ENCODE peak calls at places on chromosomes 12 and 14, in seven cellular contexts. One of them, this sample, is unnamed.

GRCh38 chr12:100481021-100481420 is 7.4 kb downstream of the NR1H4 start:
- DNase-seq in left ventricle myocardium inferior: no peak
- DNase-seq in PC-3: peak; percentile 9
- DNase-seq in MCF 10A: no peak
- DNase-seq in nucleus accumbens: no peak
- DNase-seq in NCI-H2029: no peak
- DNase-seq in astrocyte of the spinal cord: no peak
- DNase-seq in this sample: no peak

GRCh38 chr12:91851741-91852477 is 293.7 kb downstream of the BTG1 start:
- DNase-seq in PC-3: no peak
- DNase-seq in left ventricle myocardium inferior: no peak
- DNase-seq in MCF 10A: no peak
- DNase-seq in NCI-H2029: no peak
- DNase-seq in astrocyte of the spinal cord: no peak
- DNase-seq in nucleus accumbens: no peak
- DNase-seq in this sample: no peak

GRCh38 chr14:33402604-33403003 is 463.9 kb downstream of the NPAS3 start:
- DNase-seq in left ventricle myocardium inferior: peak; percentile 25
- DNase-seq in astrocyte of the spinal cord: no peak
- DNase-seq in NCI-H2029: peak; percentile 85
- DNase-seq in nucleus accumbens: no peak
- DNase-seq in MCF 10A: no peak
- DNase-seq in PC-3: no peak
- DNase-seq in this sample: no peak

GRCh38 chr12:72057330-72057911 is 118.8 kb downstream of the TPH2 start:
- DNase-seq in NCI-H2029: no peak
- DNase-seq in PC-3: no peak
- DNase-seq in nucleus accumbens: no peak
- DNase-seq in MCF 10A: peak; percentile 36
- DNase-seq in left ventricle myocardium inferior: no peak
- DNase-seq in astrocyte of the spinal cord: peak; percentile 1
- DNase-seq in this sample: no peak

GRCh38 chr14:96297999-96298398 is 42.0 kb downstream of the BDKRB1 start:
- DNase-seq in astrocyte of the spinal cord: no peak
- DNase-seq in NCI-H2029: no peak
- DNase-seq in PC-3: no peak
- DNase-seq in nucleus accumbens: no peak
- DNase-seq in MCF 10A: no peak
- DNase-seq in left ventricle myocardium inferior: no peak
- DNase-seq in this sample: no peak

GRCh38 chr12:45289245-45290217 is 73.6 kb downstream of the ANO6 start:
- DNase-seq in nucleus accumbens: no peak
- DNase-seq in PC-3: no peak
- DNase-seq in astrocyte of the spinal cord: no peak
- DNase-seq in left ventricle myocardium inferior: no peak
- DNase-seq in NCI-H2029: no peak
- DNase-seq in MCF 10A: no peak
- DNase-seq in this sample: no peak

GRCh38 chr14:59918824-59919581 is 941 bp upstream of the LRRC9 start:
- DNase-seq in MCF 10A: peak; percentile 34
- DNase-seq in left ventricle myocardium inferior: no peak
- DNase-seq in NCI-H2029: peak; percentile 23
- DNase-seq in PC-3: peak; percentile 71
- DNase-seq in nucleus accumbens: no peak
- DNase-seq in astrocyte of the spinal cord: peak; percentile 55
- DNase-seq in this sample: no peak

GRCh38 chr12:121926874-121927706 is 8.7 kb downstream of the CFAP251 start:
- DNase-seq in PC-3: no peak
- DNase-seq in left ventricle myocardium inferior: no peak
- DNase-seq in astrocyte of the spinal cord: no peak
- DNase-seq in nucleus accumbens: no peak
- DNase-seq in MCF 10A: no peak
- DNase-seq in NCI-H2029: no peak
- DNase-seq in this sample: no peak

GRCh38 chr14:103094406-103095209 is at the start of gene EXOC3L4:
- DNase-seq in nucleus accumbens: no peak
- DNase-seq in PC-3: no peak
- DNase-seq in left ventricle myocardium inferior: no peak
- DNase-seq in MCF 10A: no peak
- DNase-seq in astrocyte of the spinal cord: no peak
- DNase-seq in NCI-H2029: no peak
- DNase-seq in this sample: no peak

GRCh38 chr12:65182012-65182739 is 12.8 kb downstream of the LEMD3 start:
- DNase-seq in left ventricle myocardium inferior: no peak
- DNase-seq in nucleus accumbens: no peak
- DNase-seq in NCI-H2029: no peak
- DNase-seq in MCF 10A: no peak
- DNase-seq in PC-3: no peak
- DNase-seq in astrocyte of the spinal cord: no peak
- DNase-seq in this sample: no peak

GRCh38 chr12:55658212-55658611 is 21.5 kb downstream of the OR10P1 start:
- DNase-seq in nucleus accumbens: no peak
- DNase-seq in PC-3: no peak
- DNase-seq in left ventricle myocardium inferior: no peak
- DNase-seq in astrocyte of the spinal cord: no peak
- DNase-seq in NCI-H2029: no peak
- DNase-seq in MCF 10A: no peak
- DNase-seq in this sample: no peak

GRCh38 chr14:96264850-96265249 is 8.8 kb downstream of the BDKRB1 start:
- DNase-seq in nucleus accumbens: no peak
- DNase-seq in astrocyte of the spinal cord: no peak
- DNase-seq in NCI-H2029: no peak
- DNase-seq in left ventricle myocardium inferior: no peak
- DNase-seq in PC-3: peak; percentile 32
- DNase-seq in MCF 10A: peak; percentile 73
- DNase-seq in this sample: no peak

GRCh38 chr14:23284654-23285529 is 1.0 kb downstream of the HOMEZ start:
- DNase-seq in nucleus accumbens: no peak
- DNase-seq in left ventricle myocardium inferior: no peak
- DNase-seq in NCI-H2029: no peak
- DNase-seq in MCF 10A: peak; percentile 28
- DNase-seq in PC-3: no peak
- DNase-seq in astrocyte of the spinal cord: no peak
- DNase-seq in this sample: no peak

GRCh38 chr14:69117020-69117767 is 35.7 kb downstream of the DCAF5 start:
- DNase-seq in NCI-H2029: no peak
- DNase-seq in astrocyte of the spinal cord: no peak
- DNase-seq in nucleus accumbens: no peak
- DNase-seq in left ventricle myocardium inferior: no peak
- DNase-seq in PC-3: no peak
- DNase-seq in MCF 10A: no peak
- DNase-seq in this sample: no peak

GRCh38 chr14:86852530-86852929 is 1140.5 kb downstream of the GALC start:
- DNase-seq in PC-3: no peak
- DNase-seq in NCI-H2029: no peak
- DNase-seq in MCF 10A: no peak
- DNase-seq in nucleus accumbens: no peak
- DNase-seq in left ventricle myocardium inferior: no peak
- DNase-seq in astrocyte of the spinal cord: no peak
- DNase-seq in this sample: no peak

GRCh38 chr14:90061849-90062794 is at the start of gene KCNK13:
- DNase-seq in nucleus accumbens: no peak
- DNase-seq in PC-3: peak; percentile 25
- DNase-seq in left ventricle myocardium inferior: peak; percentile 20
- DNase-seq in astrocyte of the spinal cord: no peak
- DNase-seq in MCF 10A: no peak
- DNase-seq in NCI-H2029: no peak
- DNase-seq in this sample: no peak

GRCh38 chr12:96402061-96402460 is 1.8 kb upstream of the CDK17 start:
- DNase-seq in nucleus accumbens: no peak
- DNase-seq in astrocyte of the spinal cord: no peak
- DNase-seq in MCF 10A: no peak
- DNase-seq in left ventricle myocardium inferior: no peak
- DNase-seq in PC-3: no peak
- DNase-seq in NCI-H2029: no peak
- DNase-seq in this sample: no peak

GRCh38 chr14:23033801-23034497 is 751 bp downstream of the PSMB5 start:
- DNase-seq in left ventricle myocardium inferior: no peak
- DNase-seq in MCF 10A: no peak
- DNase-seq in nucleus accumbens: no peak
- DNase-seq in astrocyte of the spinal cord: no peak
- DNase-seq in NCI-H2029: no peak
- DNase-seq in PC-3: no peak
- DNase-seq in this sample: no peak

This sample was measured in effector CD8-positive, alpha-beta T cell.